ENCODE peak calls at places on chromosomes 5 and 9, in four cellular contexts. One of them, this sample, is unnamed.

GRCh38 chr5:117681855-117682254 is 1107.2 kb upstream of the SEMA6A start:
- DNase-seq in esophagus squamous epithelium: no peak
- DNase-seq in AG10803: no peak
- DNase-seq in BE2C: no peak
- DNase-seq in this sample: no peak

GRCh38 chr5:17218353-17219005 is 1.0 kb downstream of the BASP1 start:
- DNase-seq in BE2C: peak; percentile 52
- DNase-seq in AG10803: peak; percentile 82
- DNase-seq in esophagus squamous epithelium: no peak
- DNase-seq in this sample: no peak

GRCh38 chr9:23554691-23555090 is 271.3 kb downstream of the ELAVL2 start:
- DNase-seq in BE2C: no peak
- DNase-seq in esophagus squamous epithelium: no peak
- DNase-seq in AG10803: no peak
- DNase-seq in this sample: no peak

GRCh38 chr9:87642330-87643110 is 83.4 kb upstream of the CTSL start:
- DNase-seq in esophagus squamous epithelium: no peak
- DNase-seq in BE2C: no peak
- DNase-seq in AG10803: no peak
- DNase-seq in this sample: no peak

GRCh38 chr5:167233507-167233906 is 1057.9 kb upstream of the WWC1 start:
- DNase-seq in AG10803: no peak
- DNase-seq in esophagus squamous epithelium: no peak
- DNase-seq in BE2C: no peak
- DNase-seq in this sample: no peak

GRCh38 chr9:110566156-110566555 is 13.4 kb downstream of the SVEP1 start:
- DNase-seq in esophagus squamous epithelium: no peak
- DNase-seq in BE2C: no peak
- DNase-seq in AG10803: no peak
- DNase-seq in this sample: no peak

GRCh38 chr9:127909839-127910273 is 7.0 kb downstream of the ST6GALNAC4 start:
- DNase-seq in AG10803: no peak
- DNase-seq in esophagus squamous epithelium: no peak
- DNase-seq in BE2C: no peak
- DNase-seq in this sample: no peak

GRCh38 chr9:13896047-13896446 is 417.9 kb downstream of the NFIB start:
- DNase-seq in esophagus squamous epithelium: no peak
- DNase-seq in AG10803: no peak
- DNase-seq in BE2C: no peak
- DNase-seq in this sample: peak; percentile 57

GRCh38 chr9:28782630-28783029 is 1209.3 kb upstream of the C9orf72 start:
- DNase-seq in esophagus squamous epithelium: no peak
- DNase-seq in BE2C: no peak
- DNase-seq in AG10803: no peak
- DNase-seq in this sample: peak; percentile 92

GRCh38 chr9:23538060-23538387 is 288.0 kb downstream of the ELAVL2 start:
- DNase-seq in BE2C: no peak
- DNase-seq in esophagus squamous epithelium: no peak
- DNase-seq in AG10803: no peak
- DNase-seq in this sample: no peak

GRCh38 chr9:114889802-114890224 is 40.6 kb downstream of the TNFSF8 start:
- DNase-seq in AG10803: peak; percentile 36
- DNase-seq in BE2C: no peak
- DNase-seq in esophagus squamous epithelium: no peak
- DNase-seq in this sample: no peak

GRCh38 chr9:35664531-35665470 is at the start of gene ARHGEF39:
- DNase-seq in esophagus squamous epithelium: no peak
- DNase-seq in AG10803: peak; percentile 65
- DNase-seq in BE2C: peak; percentile 88
- DNase-seq in this sample: peak; percentile 70

GRCh38 chr9:35666045-35666444 is 1.1 kb upstream of the ARHGEF39 start:
- DNase-seq in esophagus squamous epithelium: no peak
- DNase-seq in BE2C: no peak
- DNase-seq in AG10803: no peak
- DNase-seq in this sample: no peak

GRCh38 chr9:35667939-35668338 is 2.9 kb upstream of the ARHGEF39 start:
- DNase-seq in esophagus squamous epithelium: no peak
- DNase-seq in BE2C: no peak
- DNase-seq in AG10803: no peak
- DNase-seq in this sample: no peak

GRCh38 chr9:35666547-35666946 is 1.6 kb upstream of the ARHGEF39 start:
- DNase-seq in AG10803: no peak
- DNase-seq in BE2C: no peak
- DNase-seq in esophagus squamous epithelium: no peak
- DNase-seq in this sample: no peak

DNA sequence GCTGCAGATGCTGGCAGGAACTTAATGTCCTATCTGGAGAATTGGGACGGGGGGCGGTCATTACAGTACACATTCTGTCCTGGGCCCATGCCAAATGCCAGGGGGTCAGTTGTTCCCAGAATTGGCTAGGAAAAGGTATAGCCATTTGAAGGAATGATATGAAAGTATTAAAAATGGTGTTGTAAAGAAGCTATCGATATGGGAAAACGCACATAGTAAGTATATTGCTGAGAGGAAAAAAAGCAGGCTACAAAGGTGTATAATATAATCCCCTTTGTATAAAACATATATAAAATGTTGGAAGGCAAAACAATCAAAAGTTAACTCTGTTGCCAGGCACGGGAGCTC is 450 bp upstream of the ARHGEF39 start:
- DNase-seq in AG10803: no peak
- DNase-seq in BE2C: no peak
- DNase-seq in esophagus squamous epithelium: no peak
- DNase-seq in this sample: no peak
- TF ChIP-seq CTCF in AG10803: no peak
- TF ChIP-seq CTCF in BE2C: no peak
- TF ChIP-seq CTCF in esophagus squamous epithelium: no peak
- TF ChIP-seq CTCF in this sample: no peak

GRCh38 chr9:137452761-137453642 is 6.1 kb downstream of the NSMF start:
- DNase-seq in esophagus squamous epithelium: no peak
- DNase-seq in BE2C: peak; percentile 17
- DNase-seq in AG10803: no peak
- DNase-seq in this sample: no peak
- H3K4me3 ChIP-seq in esophagus squamous epithelium: peak overlapping the region; percentile 46
- H3K4me3 ChIP-seq in BE2C: no peak overlapping the region
- H3K4me3 ChIP-seq in AG10803: no peak overlapping the region
- H3K4me3 ChIP-seq in this sample: peak overlapping the region; percentile 38

GRCh38 chr9:37025381-37026084 is 8.5 kb downstream of the PAX5 start:
- DNase-seq in BE2C: no peak
- DNase-seq in esophagus squamous epithelium: no peak
- DNase-seq in AG10803: no peak
- DNase-seq in this sample: no peak

GRCh38 chr9:37026936-37027581 is 7.0 kb downstream of the PAX5 start:
- DNase-seq in BE2C: peak; percentile 57
- DNase-seq in esophagus squamous epithelium: no peak
- DNase-seq in AG10803: no peak
- DNase-seq in this sample: no peak

GRCh38 chr9:37027582-37028424 is 6.3 kb downstream of the PAX5 start:
- DNase-seq in esophagus squamous epithelium: peak; percentile 52
- DNase-seq in BE2C: peak; percentile 99
- DNase-seq in AG10803: peak; percentile 60
- DNase-seq in this sample: peak; percentile 67

GRCh38 chr9:37028425-37029031 is 5.5 kb downstream of the PAX5 start:
- DNase-seq in AG10803: no peak
- DNase-seq in BE2C: no peak
- DNase-seq in esophagus squamous epithelium: no peak
- DNase-seq in this sample: no peak

GRCh38 chr9:37026085-37026935 is 7.8 kb downstream of the PAX5 start:
- DNase-seq in AG10803: no peak
- DNase-seq in esophagus squamous epithelium: no peak
- DNase-seq in BE2C: peak; percentile 56
- DNase-seq in this sample: no peak
- TF ChIP-seq CTCF in AG10803: no peak
- TF ChIP-seq CTCF in esophagus squamous epithelium: no peak
- TF ChIP-seq CTCF in BE2C: no peak
- TF ChIP-seq CTCF in this sample: no peak

GRCh38 chr5:132748522-132749000 is 1.3 kb downstream of the CCNI2 start:
- DNase-seq in BE2C: no peak
- DNase-seq in AG10803: no peak
- DNase-seq in esophagus squamous epithelium: no peak
- DNase-seq in this sample: peak; percentile 72

GRCh38 chr5:132744659-132745058 is 2.6 kb upstream of the CCNI2 start:
- DNase-seq in AG10803: no peak
- DNase-seq in BE2C: no peak
- DNase-seq in esophagus squamous epithelium: no peak
- DNase-seq in this sample: no peak

GRCh38 chr5:132747693-132748440 is 641 bp downstream of the CCNI2 start:
- DNase-seq in esophagus squamous epithelium: no peak
- DNase-seq in BE2C: no peak
- DNase-seq in AG10803: no peak
- DNase-seq in this sample: no peak

GRCh38 chr5:132747064-132747692 is at the start of gene CCNI2:
- DNase-seq in BE2C: peak; percentile 32
- DNase-seq in AG10803: no peak
- DNase-seq in esophagus squamous epithelium: no peak
- DNase-seq in this sample: no peak

GRCh38 chr5:132746592-132747063 is 598 bp upstream of the CCNI2 start:
- DNase-seq in BE2C: no peak
- DNase-seq in esophagus squamous epithelium: no peak
- DNase-seq in AG10803: no peak
- DNase-seq in this sample: peak; percentile 53
- H3K4me3 ChIP-seq in BE2C: peak overlapping the region; percentile 64
- H3K4me3 ChIP-seq in esophagus squamous epithelium: peak overlapping the region; percentile 39
- H3K4me3 ChIP-seq in AG10803: peak overlapping the region; percentile 9
- H3K4me3 ChIP-seq in this sample: peak overlapping the region; percentile 46

GRCh38 chr5:40124367-40124766 is 555.3 kb upstream of the PTGER4 start:
- DNase-seq in AG10803: no peak
- DNase-seq in esophagus squamous epithelium: no peak
- DNase-seq in BE2C: no peak
- DNase-seq in this sample: no peak
- TF ChIP-seq CTCF in AG10803: no peak
- TF ChIP-seq CTCF in esophagus squamous epithelium: no peak
- TF ChIP-seq CTCF in BE2C: no peak
- TF ChIP-seq CTCF in this sample: no peak

DNA sequence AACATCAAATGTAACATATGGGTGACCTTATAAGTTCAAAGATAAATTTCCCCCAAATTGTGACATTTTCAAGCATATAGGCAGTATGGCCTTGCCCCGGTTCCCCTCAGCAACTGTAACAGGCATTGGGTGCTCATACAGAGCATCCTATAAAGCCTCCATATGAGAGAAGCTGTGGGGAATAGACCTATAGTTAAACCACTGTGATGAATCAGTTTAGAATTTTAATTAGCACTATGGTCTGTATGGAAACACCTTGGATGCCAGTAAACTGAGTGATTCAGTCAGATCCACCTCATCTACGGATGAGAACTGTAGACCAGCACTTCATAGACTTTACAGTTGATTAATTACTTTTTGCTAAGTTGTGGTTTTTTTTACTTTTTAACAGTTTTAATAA is 79.4 kb downstream of the ERCC6L2 start:
- DNase-seq in BE2C: no peak
- DNase-seq in esophagus squamous epithelium: no peak
- DNase-seq in AG10803: no peak
- DNase-seq in this sample: no peak
- H3K4me3 ChIP-seq in BE2C: no peak overlapping the region
- H3K4me3 ChIP-seq in esophagus squamous epithelium: no peak overlapping the region
- H3K4me3 ChIP-seq in AG10803: no peak overlapping the region
- H3K4me3 ChIP-seq in this sample: no peak overlapping the region

DNA sequence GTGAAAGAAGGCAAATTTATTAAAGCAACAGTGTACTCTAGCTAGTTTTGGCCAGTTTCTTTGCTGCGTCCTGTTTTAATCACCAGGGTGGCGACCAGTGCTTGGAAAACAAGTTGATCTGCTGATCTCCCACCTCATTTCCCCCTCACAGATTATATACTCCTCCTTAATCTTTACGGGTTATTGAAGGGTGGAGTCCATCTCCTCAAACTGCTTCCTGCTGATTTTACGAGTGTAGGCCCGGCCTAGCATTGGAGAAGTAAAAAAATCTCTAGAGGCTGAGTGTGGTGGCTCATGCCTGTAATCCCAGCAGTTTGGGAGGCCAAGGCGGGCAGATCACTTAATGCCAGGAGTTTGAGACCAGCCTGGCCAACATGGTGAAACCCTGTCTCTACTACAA is 14.0 kb upstream of the CFAP95 start:
- DNase-seq in BE2C: no peak
- DNase-seq in AG10803: no peak
- DNase-seq in esophagus squamous epithelium: no peak
- DNase-seq in this sample: no peak
- TF ChIP-seq CTCF in BE2C: no peak
- TF ChIP-seq CTCF in AG10803: no peak
- TF ChIP-seq CTCF in esophagus squamous epithelium: no peak
- TF ChIP-seq CTCF in this sample: no peak

GRCh38 chr5:142500506-142500905 is 175.7 kb upstream of the SPRY4 start:
- DNase-seq in AG10803: no peak
- DNase-seq in BE2C: no peak
- DNase-seq in esophagus squamous epithelium: no peak
- DNase-seq in this sample: no peak

GRCh38 chr5:142499591-142500384 is 175.0 kb upstream of the SPRY4 start:
- DNase-seq in BE2C: no peak
- DNase-seq in esophagus squamous epithelium: no peak
- DNase-seq in AG10803: peak; percentile 50
- DNase-seq in this sample: no peak

GRCh38 chr5:142506046-142506445 is 179.8 kb downstream of the FGF1 start:
- DNase-seq in AG10803: no peak
- DNase-seq in esophagus squamous epithelium: no peak
- DNase-seq in BE2C: no peak
- DNase-seq in this sample: peak; percentile 68

GRCh38 chr5:142506756-142507155 is 179.1 kb downstream of the FGF1 start:
- DNase-seq in AG10803: no peak
- DNase-seq in BE2C: no peak
- DNase-seq in esophagus squamous epithelium: no peak
- DNase-seq in this sample: peak; percentile 42

GRCh38 chr5:142501890-142502289 is 177.1 kb upstream of the SPRY4 start:
- DNase-seq in BE2C: no peak
- DNase-seq in AG10803: no peak
- DNase-seq in esophagus squamous epithelium: no peak
- DNase-seq in this sample: no peak
- H3K4me3 ChIP-seq in BE2C: no peak overlapping the region
- H3K4me3 ChIP-seq in AG10803: no peak overlapping the region
- H3K4me3 ChIP-seq in esophagus squamous epithelium: no peak overlapping the region
- H3K4me3 ChIP-seq in this sample: no peak overlapping the region